ENCODE peak calls at places on chromosomes 13 and 19, in five cellular contexts. X, B, L, T and Q are unnamed samples.

GRCh38 chr19:15378529-15379082 is 981 bp downstream of the AKAP8 start:
- DNase-seq in B (peak; percentile 77), T (no peak), X (peak; percentile 82), L (peak; percentile 36), Q (peak; percentile 70)

GRCh38 chr19:46693760-46694159 is 23.2 kb downstream of the PRKD2 start:
- DNase-seq in X (no peak), T (no peak), B (no peak), L (no peak), Q (no peak)

GRCh38 chr19:8635422-8635821 is 5.0 kb downstream of the NFILZ start:
- DNase-seq in B (no peak), X (peak; percentile 75), T (no peak), L (no peak), Q (no peak)

GRCh38 chr19:1608414-1609391 is 3.4 kb upstream of the UQCR11 start:
- DNase-seq in B (no peak), T (no peak), X (peak; percentile 7), L (peak; percentile 15), Q (no peak)

GRCh38 chr19:56084835-56085536 is 36.1 kb downstream of the ZNF787 start:
- DNase-seq in T (no peak), L (no peak), B (no peak), X (no peak), Q (no peak)

GRCh38 chr13:104143760-104144406 is 1077.7 kb upstream of the SLC10A2 start:
- DNase-seq in T (no peak), L (no peak), X (no peak), B (no peak), Q (no peak)

GRCh38 chr19:23075031-23075733 is 41.6 kb upstream of the ZNF730 start:
- DNase-seq in B (peak; percentile 87), X (peak; percentile 46), L (no peak), T (peak; percentile 55), Q (peak; percentile 51)

GRCh38 chr13:27644302-27644701 is 22.6 kb downstream of the POLR1D start:
- DNase-seq in X (peak; percentile 83), L (no peak), B (no peak), T (no peak), Q (no peak)

GRCh38 chr19:16445238-16446107 is 26.3 kb downstream of the EPS15L1 start:
- DNase-seq in L (no peak), T (no peak), B (no peak), X (peak; percentile 49), Q (no peak)

GRCh38 chr13:68927387-68928026 is 1180.1 kb upstream of the ATXN8OS start:
- DNase-seq in X (no peak), B (peak; percentile 70), L (no peak), T (no peak), Q (no peak)

GRCh38 chr19:38063921-38064320 is 156.9 kb downstream of the SIPA1L3 start:
- DNase-seq in T (no peak), B (no peak), L (no peak), X (no peak), Q (no peak)

GRCh38 chr13:20301391-20302071 is 69.4 kb upstream of the GJB6 start:
- DNase-seq in T (peak; percentile 12), L (no peak), B (no peak), X (peak; percentile 16), Q (no peak)

GRCh38 chr13:48181482-48182145 is 51.4 kb upstream of the ITM2B start:
- DNase-seq in T (no peak), L (no peak), X (no peak), B (no peak), Q (no peak)

GRCh38 chr13:48583859-48584311 is 51.0 kb upstream of the RCBTB2 start:
- DNase-seq in L (no peak), B (no peak), T (no peak), X (no peak), Q (no peak)

GRCh38 chr13:108200781-108201398 is 14.4 kb downstream of the LIG4 start:
- DNase-seq in L (no peak), B (no peak), X (peak; percentile 66), T (no peak), Q (no peak)

GRCh38 chr19:6720369-6721112 is at the start of gene C3:
- DNase-seq in X (peak; percentile 92), T (peak; percentile 51), L (no peak), B (peak; percentile 76), Q (peak; percentile 68)

GRCh38 chr19:31140717-31141116 is 208.5 kb downstream of the TSHZ3 start:
- DNase-seq in T (no peak), X (peak; percentile 69), B (no peak), L (no peak), Q (no peak)

GRCh38 chr13:47484564-47484963 is 516.5 kb downstream of the SUCLA2 start:
- DNase-seq in X (peak; percentile 69), T (no peak), B (no peak), L (no peak), Q (no peak)

GRCh38 chr13:92622905-92623304 is 603.7 kb upstream of the GPC6 start:
- DNase-seq in X (no peak), L (no peak), B (no peak), T (no peak), Q (no peak)

GRCh38 chr19:36851898-36852297 is 1.2 kb downstream of the ZNF345 start:
- DNase-seq in T (no peak), X (no peak), B (no peak), L (no peak), Q (no peak)
- H3K27ac ChIP-seq in T (no peak overlapping the region), X (no peak overlapping the region), B (no peak overlapping the region), L (no peak overlapping the region), Q (no peak overlapping the region)

GRCh38 chr19:10929402-10929794 is 787 bp downstream of the TIMM29 start:
- DNase-seq in T (no peak), X (peak; percentile 25), B (peak; percentile 43), L (no peak), Q (no peak)
- H3K4me3 ChIP-seq in T (peak overlapping the region; percentile 98), X (peak overlapping the region; percentile 88), B (peak overlapping the region; percentile 65), L (peak overlapping the region; percentile 74), Q (peak overlapping the region; percentile 100)

GRCh38 chr19:44740351-44740824 is 8.1 kb upstream of the BCL3 start:
- DNase-seq in T (no peak), B (no peak), L (no peak), X (no peak), Q (no peak)
- H3K4me1 ChIP-seq in T (peaks cover 40% of the 10 kb centered on the region), B (peaks cover 47% of the 10 kb centered on the region), L (no peaks in the 10 kb centered on the region), X (peaks cover 69% of the 10 kb centered on the region), Q (peaks cover 81% of the 10 kb centered on the region)

DNA sequence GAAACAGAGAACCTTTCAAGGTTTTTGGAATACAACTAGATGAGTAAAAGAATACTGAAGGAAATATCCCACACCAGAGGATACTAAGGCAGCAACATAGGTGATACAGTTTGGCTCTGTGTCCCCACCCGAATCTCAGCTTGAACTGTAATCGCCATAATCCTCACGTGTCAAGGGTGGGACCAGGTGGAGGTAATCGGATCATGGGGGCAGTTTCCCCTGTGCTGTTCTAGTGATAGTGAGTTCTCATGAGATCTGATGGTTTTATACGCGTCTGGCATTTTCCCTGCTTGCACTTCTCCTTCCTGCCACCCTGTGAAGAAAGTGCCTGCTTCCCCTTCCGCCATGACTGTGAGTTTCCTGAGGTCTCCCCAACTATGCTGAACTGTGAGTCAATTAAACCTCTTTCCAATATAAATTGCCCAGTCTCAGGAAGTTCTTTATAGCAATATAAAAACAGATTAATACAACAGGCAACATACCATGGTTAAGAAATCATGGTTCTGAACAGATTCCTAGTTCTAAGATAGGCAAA is 97.0 kb downstream of the ABCC4 start:
- DNase-seq in L (no peak), T (no peak), B (no peak), X (no peak), Q (no peak)
- H3K27ac ChIP-seq in L (no peak overlapping the region), T (no peak overlapping the region), B (no peak overlapping the region), X (no peak overlapping the region), Q (no peak overlapping the region)

GRCh38 chr19:17447704-17448189 is 721 bp downstream of the TMEM221 start:
- DNase-seq in B (no peak), T (no peak), X (no peak), L (no peak), Q (no peak)
- H3K4me3 ChIP-seq in B (peak overlapping the region; percentile 37), T (peak overlapping the region; percentile 53), X (peak overlapping the region; percentile 66), L (no peak overlapping the region), Q (peak overlapping the region; percentile 49)

DNA sequence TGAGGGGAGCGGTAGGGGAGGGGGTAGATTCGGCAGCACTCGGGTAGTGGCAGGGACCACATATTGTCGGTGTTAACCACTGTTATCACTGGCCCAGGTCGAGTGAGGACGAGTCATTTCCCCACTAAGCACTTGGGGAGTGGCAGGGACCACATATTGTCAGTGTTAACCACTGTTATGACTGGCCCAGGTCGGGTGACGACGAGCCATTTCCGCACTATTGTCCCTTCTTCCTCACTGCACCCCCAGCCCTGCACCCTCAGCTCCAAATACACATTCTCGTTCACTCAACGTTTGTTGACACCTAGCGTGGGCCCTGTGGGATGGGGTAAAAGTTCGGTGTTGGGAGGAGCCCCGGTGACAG is 467 bp upstream of the CLN5 start:
- DNase-seq in T (no peak), L (peak; percentile 92), X (peak; percentile 14), B (peak; percentile 13), Q (peak; percentile 60)
- H3K4me1 ChIP-seq in T (peaks cover 15% of the 10 kb centered on the region), L (peaks cover 31% of the 10 kb centered on the region), X (peaks cover 23% of the 10 kb centered on the region), B (peaks cover 6% of the 10 kb centered on the region), Q (peaks cover 16% of the 10 kb centered on the region)

DNA sequence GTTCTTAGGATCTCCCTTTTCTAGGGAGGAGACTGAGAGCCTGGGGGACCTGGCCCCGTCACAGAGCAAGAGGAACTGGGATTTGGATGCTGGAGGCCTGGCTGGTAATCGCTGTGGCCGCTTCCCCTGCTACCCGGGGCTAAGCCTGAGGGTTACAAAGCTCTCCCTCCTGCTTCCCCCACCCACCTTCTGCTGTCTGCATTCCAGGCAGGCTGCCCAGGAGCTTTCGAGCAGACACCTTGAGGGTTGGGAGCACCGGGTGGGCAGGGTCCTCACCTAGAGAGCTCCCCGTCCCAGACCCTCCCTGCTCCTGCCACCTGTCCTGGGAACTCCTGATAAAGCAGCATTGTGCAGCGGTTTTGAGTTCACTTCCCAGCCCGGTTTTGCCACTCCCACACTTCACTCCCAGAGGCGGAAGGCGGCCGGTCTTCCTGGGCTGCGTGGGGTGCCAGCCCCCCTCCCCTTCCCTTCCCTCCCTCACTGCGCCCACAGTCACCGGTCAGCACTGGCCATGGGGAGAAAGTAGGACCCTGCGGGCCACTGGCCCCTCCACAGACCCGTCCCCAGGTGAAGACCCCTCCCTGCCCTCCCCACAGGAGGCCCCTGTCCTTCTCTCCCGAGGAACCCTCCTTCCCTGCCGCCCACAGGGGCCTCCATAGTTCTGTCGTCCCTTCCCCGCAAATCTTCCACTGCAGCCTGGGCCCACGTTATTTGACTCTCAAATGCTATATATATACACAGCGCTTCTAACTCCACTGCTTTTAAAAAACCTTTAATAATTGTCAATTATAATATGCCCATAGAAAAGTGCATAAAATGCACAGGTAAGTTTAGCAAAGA is 8.1 kb downstream of the PAK4 start:
- DNase-seq in B (no peak), X (no peak), T (no peak), L (no peak), Q (no peak)
- H3K27ac ChIP-seq in B (peak overlapping the region; percentile 56), X (no peak overlapping the region), T (no peak overlapping the region), L (no peak overlapping the region), Q (peak overlapping the region; percentile 74)